ENCODE peak calls at places on chromosomes 16 and 17, in five cellular contexts. C is stomach, S is Panc1, E is K562, P is HL-60. T is an unnamed sample.
A peak's percentile ranks its signal among the peaks of the same experiment; 100 is the strongest.

GRCh38 chr17:77741109-77741508 is 217.4 kb upstream of the TNRC6C start:
- DNase-seq in C (no peak), E (peak; percentile 36), S (no peak), P (no peak), T (peak; percentile 57)

GRCh38 chr17:70859829-70860228 is 690.5 kb downstream of the KCNJ2 start:
- DNase-seq in C (no peak), S (no peak), E (no peak), P (no peak), T (no peak)

GRCh38 chr16:85381738-85382592 is 231.2 kb upstream of the GSE1 start:
- DNase-seq in S (no peak), E (peak; percentile 100), P (no peak), C (no peak), T (peak; percentile 67)

GRCh38 chr17:39782481-39782880 is 44.7 kb downstream of the GRB7 start:
- DNase-seq in S (no peak), P (no peak), E (no peak), C (no peak), T (no peak)

GRCh38 chr17:40519089-40519775 is 17.8 kb upstream of the TNS4 start:
- DNase-seq in P (no peak), E (no peak), S (no peak), C (no peak), T (peak; percentile 53)

GRCh38 chr17:53629188-53629587 is 193.5 kb upstream of the KIF2B start:
- DNase-seq in S (no peak), E (no peak), C (no peak), P (no peak), T (no peak)

GRCh38 chr16:86044241-86044671 is 145.3 kb downstream of the IRF8 start:
- DNase-seq in E (peak; percentile 69), P (no peak), C (peak; percentile 31), S (peak; percentile 8), T (no peak)

GRCh38 chr17:17702370-17702769 is 21.1 kb downstream of the RAI1 start:
- DNase-seq in S (no peak), P (no peak), C (no peak), E (no peak), T (no peak)

GRCh38 chr16:132120-132519 is 6.4 kb downstream of the NPRL3 start:
- DNase-seq in E (peak; percentile 48), C (no peak), S (no peak), P (no peak), T (no peak)

GRCh38 chr16:19450186-19450585 is 32.5 kb downstream of the TMC5 start:
- DNase-seq in E (no peak), S (no peak), P (no peak), C (no peak), T (no peak)

GRCh38 chr17:73347355-73347754 is 35.6 kb upstream of the CDC42EP4 start:
- DNase-seq in E (no peak), S (no peak), C (no peak), P (no peak), T (peak; percentile 68)

GRCh38 chr17:17494499-17495447 is 1.4 kb downstream of the RASD1 start:
- DNase-seq in C (peak; percentile 63), P (no peak), E (no peak), S (no peak), T (peak; percentile 86)

GRCh38 chr17:18920911-18921441 is 31.0 kb upstream of the SLC5A10 start:
- DNase-seq in S (no peak), C (no peak), E (no peak), P (no peak), T (no peak)

GRCh38 chr17:31494259-31495048 is 103.0 kb downstream of the RAB11FIP4 start:
- DNase-seq in C (peak; percentile 44), P (peak; percentile 84), S (no peak), E (no peak), T (no peak)

GRCh38 chr16:73053379-73054130 is 5.6 kb upstream of the ZFHX3 start:
- DNase-seq in C (no peak), S (no peak), P (no peak), E (no peak), T (no peak)
- TF ChIP-seq POLR2AphosphoS5 in C (no peak), S (no peak), P (no peak), E (no peak), T (no peak)

GRCh38 chr16:88060524-88061219 is 109.4 kb downstream of the BANP start:
- DNase-seq in P (no peak), S (no peak), C (no peak), E (no peak), T (no peak)
- TF ChIP-seq CTCF in P (no peak), S (peak; percentile 48), C (no peak), E (peak; percentile 19), T (no peak)

DNA sequence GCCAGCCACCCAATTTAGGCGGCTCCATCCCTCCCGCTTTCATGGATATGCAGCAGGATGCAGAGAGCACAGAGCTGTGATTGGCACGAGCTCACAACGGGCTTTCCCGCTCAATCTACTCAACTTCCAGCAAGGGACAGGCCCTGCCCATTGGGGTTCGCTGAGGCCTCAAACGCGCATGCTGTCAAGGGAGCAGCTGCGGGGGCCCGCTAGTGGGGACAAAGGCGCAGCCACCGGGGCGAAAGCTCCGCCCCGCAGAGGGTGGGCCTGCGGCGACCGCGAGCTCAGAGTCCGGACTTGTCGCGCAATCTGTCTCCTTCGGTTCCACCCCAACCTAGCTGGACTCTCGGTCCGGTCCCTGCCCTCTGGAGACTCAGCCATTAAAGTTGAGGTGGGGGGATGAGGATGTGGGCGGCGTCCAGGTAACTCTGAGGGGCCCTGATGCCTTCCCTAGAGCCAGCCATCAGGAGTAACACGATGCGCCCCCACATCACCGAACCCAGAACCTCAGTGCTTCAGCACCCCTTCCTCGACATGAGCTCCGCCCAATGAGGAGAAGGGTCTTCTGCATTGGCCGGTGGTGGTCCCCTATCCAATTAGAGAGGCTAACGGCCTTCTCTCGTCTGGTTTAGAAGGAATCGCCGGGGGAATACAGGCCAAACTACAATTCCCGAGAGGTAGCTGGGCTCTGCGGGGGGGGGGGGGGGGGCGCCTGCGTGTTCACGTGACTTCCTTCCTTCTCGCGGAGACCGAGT is 489 bp upstream of the NFATC3 start:
- DNase-seq in C (peak; percentile 82), S (no peak), P (peak; percentile 93), E (peak; percentile 97), T (peak; percentile 93)
- TF ChIP-seq POLR2AphosphoS5 in C (peak; percentile 31), S (no peak), P (peak; percentile 74), E (peak; percentile 68), T (no peak)

DNA sequence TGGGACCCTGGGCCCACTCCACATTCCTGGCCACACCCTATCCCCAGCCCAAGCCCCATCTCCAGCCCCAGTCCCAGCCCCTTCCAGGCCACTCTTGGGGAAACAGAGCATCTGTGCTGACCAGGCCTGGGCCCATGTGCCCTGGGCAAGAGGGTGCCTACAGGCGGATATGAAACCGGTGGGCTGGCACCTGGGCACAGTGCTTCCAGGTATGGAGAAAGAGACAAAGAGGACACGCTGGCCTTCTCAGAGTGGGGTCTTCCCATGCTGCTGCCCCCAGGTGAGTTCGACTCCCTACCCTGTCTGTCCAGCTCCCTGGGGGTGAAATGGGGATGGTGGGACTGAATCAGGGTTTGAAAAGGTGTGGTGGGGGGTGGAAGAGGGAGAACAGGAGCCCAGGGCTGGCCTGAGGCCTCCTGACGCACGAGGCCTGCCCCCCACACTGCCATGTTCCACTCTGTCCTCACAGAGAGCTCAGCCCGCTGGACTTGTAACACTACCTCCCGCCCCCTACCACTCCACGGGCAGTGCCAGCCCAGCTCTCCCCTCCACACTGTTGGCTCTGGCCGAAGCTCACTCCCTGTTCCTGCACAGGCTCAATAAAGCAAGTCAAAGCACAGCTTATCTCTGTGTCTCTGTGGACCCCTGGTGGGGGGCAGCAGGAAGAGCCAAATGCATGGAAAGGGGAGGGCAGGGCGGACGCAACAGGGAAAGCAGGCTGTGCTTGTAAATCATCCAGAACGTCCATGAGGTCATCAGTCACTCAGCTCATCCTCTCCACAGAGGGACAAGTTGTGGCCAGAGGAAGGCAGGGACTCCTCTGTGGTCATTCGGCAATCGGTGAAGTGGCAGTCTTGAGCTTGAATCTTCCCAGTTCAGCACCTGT is 71.1 kb upstream of the TMEM97 start:
- DNase-seq in P (no peak), S (no peak), E (peak; percentile 41), C (no peak), T (no peak)
- TF ChIP-seq CTCF in P (no peak), S (no peak), E (peak; percentile 22), C (no peak), T (no peak)

DNA sequence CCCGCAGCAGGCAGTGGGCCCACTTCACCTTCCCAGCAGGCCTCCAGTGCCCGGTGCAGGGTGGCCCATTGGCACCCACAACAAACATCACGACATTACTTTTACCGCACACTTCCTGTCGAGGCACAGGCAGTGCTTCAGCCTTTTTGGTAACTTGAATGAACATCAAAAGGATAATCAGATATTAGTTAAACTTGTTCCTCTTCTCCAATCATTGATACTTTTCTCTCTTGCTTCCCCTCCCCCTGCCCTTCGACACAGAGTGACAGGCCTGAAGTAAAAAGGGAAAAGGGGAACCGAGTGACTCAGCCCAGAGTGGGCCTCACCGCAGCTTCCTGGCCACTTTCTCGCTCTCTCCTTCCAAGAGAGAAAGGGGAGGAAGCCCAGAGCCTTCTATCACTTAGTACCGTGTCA is 507.0 kb downstream of the MAF start:
- DNase-seq in P (peak; percentile 87), S (no peak), C (no peak), E (peak; percentile 10), T (no peak)
- TF ChIP-seq POLR2AphosphoS5 in P (peak; percentile 59), S (no peak), C (no peak), E (no peak), T (no peak)

GRCh38 chr17:1168537-1169234 is 11.1 kb downstream of the ABR start:
- DNase-seq in P (no peak), E (no peak), C (no peak), S (no peak), T (no peak)

GRCh38 chr17:1162116-1162855 is 17.5 kb downstream of the ABR start:
- DNase-seq in P (no peak), S (no peak), E (no peak), C (no peak), T (no peak)

GRCh38 chr17:1165836-1166235 is 13.9 kb downstream of the ABR start:
- DNase-seq in P (no peak), C (no peak), E (no peak), S (no peak), T (no peak)

GRCh38 chr17:1160591-1161041 is 19.2 kb downstream of the ABR start:
- DNase-seq in E (no peak), S (no peak), P (no peak), C (no peak), T (no peak)

GRCh38 chr17:1164935-1165556 is 14.7 kb downstream of the ABR start:
- DNase-seq in S (no peak), E (no peak), C (no peak), P (no peak), T (no peak)
- TF ChIP-seq CTCF in S (no peak), E (peak; percentile 4), C (no peak), P (no peak), T (no peak)

GRCh38 chr17:81509687-81510523 is 2.7 kb downstream of the ACTG1 start:
- DNase-seq in C (no peak), S (no peak), E (no peak), P (peak; percentile 54), T (no peak)
- TF ChIP-seq POLR2AphosphoS5 in C (peak; percentile 15), S (peak; percentile 6), E (no peak), P (peak; percentile 14), T (no peak)